ENCODE peak calls at places on chromosomes 11 and 22, in eight cellular contexts. O is heart right ventricle, Z is colonic mucosa, G is stomach, W is fibroblast of lung, K is heart left ventricle, J is A673, A is IMR-90. N is an unnamed sample.

GRCh38 chr11:64007629-64008282 is 21.5 kb downstream of the OTUB1 start:
- DNase-seq in O (peak; percentile 84), Z (peak; percentile 70), G (peak; percentile 91), W (peak; percentile 18), K (peak; percentile 88), J (peak; percentile 45), A (no peak), N (no peak)

GRCh38 chr22:20004464-20004863 is 12.2 kb downstream of the ARVCF start:
- DNase-seq in O (no peak), Z (no peak), G (no peak), W (no peak), K (no peak), J (no peak), A (no peak), N (no peak)

GRCh38 chr22:25582946-25583345 is 18.5 kb downstream of the GRK3 start:
- DNase-seq in O (no peak), Z (no peak), G (no peak), W (peak; percentile 19), K (no peak), J (no peak), A (peak; percentile 67), N (no peak)

GRCh38 chr22:40491990-40492631 is 121.7 kb downstream of the SGSM3 start:
- DNase-seq in O (no peak), Z (no peak), G (no peak), W (peak; percentile 72), K (no peak), J (no peak), A (peak; percentile 40), N (no peak)

GRCh38 chr11:93648168-93648567 is 13.3 kb upstream of the CEP295 start:
- DNase-seq in O (no peak), Z (no peak), G (no peak), W (peak; percentile 15), K (no peak), J (peak; percentile 43), A (peak; percentile 21), N (no peak)

GRCh38 chr11:130606781-130607511 is 158.5 kb downstream of the ADAMTS15 start:
- DNase-seq in O (peak; percentile 53), Z (no peak), G (no peak), W (peak; percentile 60), K (no peak), J (peak; percentile 30), A (peak; percentile 31), N (no peak)

GRCh38 chr22:19984201-19984753 is 32.3 kb downstream of the ARVCF start:
- DNase-seq in O (peak; percentile 54), Z (no peak), G (no peak), W (peak; percentile 47), K (peak; percentile 63), J (peak; percentile 48), A (peak; percentile 79), N (peak; percentile 54)

GRCh38 chr22:20319041-20319744 is 667 bp downstream of the DGCR6L start:
- DNase-seq in O (no peak), Z (no peak), G (peak; percentile 24), W (no peak), K (no peak), J (peak; percentile 43), A (no peak), N (no peak)

GRCh38 chr11:114075891-114076441 is 16.5 kb downstream of the ZBTB16 start:
- DNase-seq in O (no peak), Z (no peak), G (no peak), W (peak; percentile 83), K (no peak), J (peak; percentile 88), A (peak; percentile 24), N (no peak)

GRCh38 chr11:19872526-19873135 is 160.0 kb downstream of the NAV2 start:
- DNase-seq in O (no peak), Z (no peak), G (no peak), W (no peak), K (no peak), J (no peak), A (no peak), N (no peak)

GRCh38 chr11:46410021-46410420 is 18.4 kb upstream of the CHRM4 start:
- DNase-seq in O (no peak), Z (no peak), G (no peak), W (peak; percentile 46), K (no peak), J (peak; percentile 46), A (no peak), N (no peak)

GRCh38 chr11:125949271-125950177 is 3.7 kb downstream of the VSIG10L2 start:
- DNase-seq in O (no peak), Z (no peak), G (no peak), W (no peak), K (no peak), J (no peak), A (no peak), N (no peak)

GRCh38 chr11:123268118-123268517 is 73.1 kb upstream of the CLMP start:
- DNase-seq in O (no peak), Z (no peak), G (no peak), W (no peak), K (no peak), J (no peak), A (no peak), N (no peak)

GRCh38 chr11:60809249-60809648 is 24.1 kb downstream of the MS4A10 start:
- DNase-seq in O (no peak), Z (no peak), G (no peak), W (no peak), K (no peak), J (no peak), A (no peak), N (no peak)
- H3K4me1 ChIP-seq in O (peaks cover 3% of the 10 kb centered on the region), Z (no peaks in the 10 kb centered on the region), G (no peaks in the 10 kb centered on the region), W (no peaks in the 10 kb centered on the region), K (no peaks in the 10 kb centered on the region), J (no peaks in the 10 kb centered on the region), A (no peaks in the 10 kb centered on the region), N (no peaks in the 10 kb centered on the region)

DNA sequence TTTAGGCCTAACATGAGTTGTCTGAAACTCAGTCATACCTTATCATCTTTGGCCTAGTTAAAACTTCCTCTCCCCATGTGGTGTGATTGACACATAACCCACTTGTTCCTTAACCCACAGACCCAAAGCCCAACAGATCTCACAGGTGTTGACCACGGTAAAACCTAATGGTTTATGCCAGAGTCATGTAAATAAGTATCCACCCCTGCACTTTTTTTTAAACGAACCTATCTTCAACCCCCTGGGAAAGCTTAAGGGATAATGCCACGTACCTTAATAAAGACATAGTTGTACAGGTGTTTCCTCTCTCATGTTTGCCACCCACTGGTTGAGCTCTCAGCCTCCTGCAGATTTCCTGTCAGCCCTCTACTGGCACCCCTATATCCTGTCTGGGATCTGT is 709.3 kb upstream of the CCDC179 start:
- DNase-seq in O (no peak), Z (no peak), G (no peak), W (no peak), K (no peak), J (no peak), A (no peak), N (no peak)
- H3K4me1 ChIP-seq in O (no peaks in the 10 kb centered on the region), Z (no peaks in the 10 kb centered on the region), G (no peaks in the 10 kb centered on the region), W (no peaks in the 10 kb centered on the region), K (no peaks in the 10 kb centered on the region), J (no peaks in the 10 kb centered on the region), A (peaks cover 6% of the 10 kb centered on the region), N (no peaks in the 10 kb centered on the region)

DNA sequence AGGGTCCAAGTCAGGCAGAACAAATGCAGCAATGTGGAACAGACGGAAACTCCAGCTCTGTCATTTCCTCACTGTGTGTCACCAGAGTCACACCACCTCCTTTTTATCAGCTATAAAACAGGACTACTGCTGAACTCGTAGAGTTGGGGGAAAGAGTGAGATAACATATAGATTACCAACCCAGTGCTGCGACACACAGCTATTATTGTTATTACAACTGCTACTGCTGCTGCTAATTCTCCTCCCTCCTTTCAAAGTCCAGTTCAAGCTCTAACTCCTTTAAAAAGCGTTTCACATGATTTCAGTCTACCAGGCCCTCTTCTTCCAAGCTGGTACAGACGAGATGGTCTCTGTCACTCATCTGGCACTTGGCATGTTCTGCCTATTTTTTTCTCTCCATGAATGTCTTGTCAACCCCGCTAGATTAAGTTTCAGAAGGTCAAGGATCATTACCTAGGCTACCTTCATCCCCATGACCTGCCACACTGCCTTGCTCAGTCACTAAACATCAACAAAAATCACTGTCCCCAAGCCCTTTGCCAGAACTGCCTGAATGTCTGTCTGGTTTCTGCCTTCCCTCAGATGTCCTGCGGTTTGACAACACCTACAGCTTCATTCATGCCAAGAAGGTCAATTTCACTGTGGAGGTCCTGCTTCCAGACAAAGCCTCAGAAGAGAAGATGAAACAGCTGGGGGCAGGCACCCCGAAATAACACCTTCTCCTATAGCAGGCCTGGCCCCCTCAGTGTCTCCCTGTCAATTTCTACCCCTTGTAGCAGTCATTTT is 3.7 kb upstream of the MTFP1 start:
- DNase-seq in O (no peak), Z (peak; percentile 39), G (no peak), W (no peak), K (no peak), J (no peak), A (no peak), N (no peak)
- H3K4me1 ChIP-seq in O (peaks cover 51% of the 10 kb centered on the region), Z (peaks cover 22% of the 10 kb centered on the region), G (peaks cover 55% of the 10 kb centered on the region), W (peaks cover 36% of the 10 kb centered on the region), K (peaks cover 33% of the 10 kb centered on the region), J (peaks cover 37% of the 10 kb centered on the region), A (peaks cover 24% of the 10 kb centered on the region), N (peaks cover 53% of the 10 kb centered on the region)

GRCh38 chr22:23053912-23054530 is 16.3 kb upstream of the GNAZ start:
- DNase-seq in O (no peak), Z (no peak), G (no peak), W (no peak), K (no peak), J (no peak), A (no peak), N (no peak)
- H3K4me1 ChIP-seq in O (no peaks in the 10 kb centered on the region), Z (no peaks in the 10 kb centered on the region), G (no peaks in the 10 kb centered on the region), W (no peaks in the 10 kb centered on the region), K (no peaks in the 10 kb centered on the region), J (no peaks in the 10 kb centered on the region), A (no peaks in the 10 kb centered on the region), N (no peaks in the 10 kb centered on the region)

GRCh38 chr11:65112551-65113360 is 1.1 kb downstream of the TM7SF2 start:
- DNase-seq in O (peak; percentile 74), Z (peak; percentile 77), G (peak; percentile 75), W (peak; percentile 44), K (peak; percentile 85), J (peak; percentile 81), A (peak; percentile 27), N (no peak)
- H3K4me1 ChIP-seq in O (peaks cover 60% of the 10 kb centered on the region), Z (peaks cover 31% of the 10 kb centered on the region), G (peaks cover 46% of the 10 kb centered on the region), W (peaks cover 19% of the 10 kb centered on the region), K (peaks cover 53% of the 10 kb centered on the region), J (peaks cover 27% of the 10 kb centered on the region), A (peaks cover 20% of the 10 kb centered on the region), N (peaks cover 47% of the 10 kb centered on the region)